ENCODE peak calls at places on chromosomes 12 and 14, in nine cellular contexts. T, E, Z, P, U, F, R, O and D are unnamed samples.

GRCh38 chr14:41609704-41610183 is 3.1 kb downstream of the LRFN5 start:
- DNase-seq in T (peak), E (no peak), Z (peak), P (peak), U (no peak), F (peak), R (no peak), O (peak), D (no peak)

GRCh38 chr12:111570090-111570961 is 28.8 kb downstream of the ATXN2 start:
- DNase-seq in T (peak), E (no peak), Z (no peak), P (peak), U (no peak), F (no peak), R (peak), O (no peak), D (no peak)

GRCh38 chr12:50390284-50390683 is 6.1 kb downstream of the FAM186A start:
- DNase-seq in T (peak), E (no peak), Z (no peak), P (peak), U (no peak), F (peak), R (peak), O (no peak), D (no peak)

GRCh38 chr12:57135939-57136338 is 7.7 kb downstream of the LRP1 start:
- DNase-seq in T (no peak), E (no peak), Z (no peak), P (peak), U (no peak), F (no peak), R (no peak), O (no peak), D (no peak)

GRCh38 chr12:130713581-130713991 is 2.5 kb downstream of the RIMBP2 start:
- DNase-seq in T (no peak), E (no peak), Z (no peak), P (no peak), U (no peak), F (peak), R (no peak), O (no peak), D (no peak)

GRCh38 chr12:232731-233614 is 19.0 kb upstream of the SLC6A12 start:
- DNase-seq in T (no peak), E (no peak), Z (no peak), P (no peak), U (no peak), F (peak), R (no peak), O (peak), D (no peak)

GRCh38 chr12:62764251-62764650 is 170.7 kb downstream of the PPM1H start:
- DNase-seq in T (no peak), E (no peak), Z (no peak), P (no peak), U (no peak), F (no peak), R (no peak), O (no peak), D (no peak)

GRCh38 chr14:69485701-69486100 is 1.2 kb downstream of the PLEKHD1 start:
- DNase-seq in T (no peak), E (no peak), Z (no peak), P (no peak), U (no peak), F (no peak), R (no peak), O (peak), D (no peak)

GRCh38 chr12:89701606-89702206 is 6.9 kb downstream of the ATP2B1 start:
- DNase-seq in T (no peak), E (no peak), Z (no peak), P (no peak), U (no peak), F (no peak), R (no peak), O (no peak), D (peak)

GRCh38 chr12:42953021-42953420 is 363.5 kb upstream of the PRICKLE1 start:
- DNase-seq in T (no peak), E (no peak), Z (no peak), P (no peak), U (no peak), F (no peak), R (no peak), O (no peak), D (no peak)

GRCh38 chr12:106711316-106711715 is 63.2 kb upstream of the RIC8B start:
- DNase-seq in T (no peak), E (no peak), Z (no peak), P (no peak), U (no peak), F (no peak), R (no peak), O (no peak), D (no peak)

GRCh38 chr14:99351166-99352007 is 79.4 kb upstream of the BCL11B start:
- DNase-seq in T (no peak), E (no peak), Z (no peak), P (no peak), U (no peak), F (no peak), R (no peak), O (peak), D (no peak)

GRCh38 chr14:58133739-58134138 is 18.3 kb downstream of the ARMH4 start:
- DNase-seq in T (peak), E (no peak), Z (no peak), P (peak), U (no peak), F (no peak), R (peak), O (no peak), D (no peak)

GRCh38 chr12:6866163-6866919 is 990 bp upstream of the TPI1 start:
- DNase-seq in T (no peak), E (no peak), Z (no peak), P (no peak), U (no peak), F (no peak), R (no peak), O (no peak), D (no peak)

GRCh38 chr14:37819155-37820015 is 224.0 kb downstream of the TTC6 start:
- DNase-seq in T (peak), E (no peak), Z (no peak), P (peak), U (no peak), F (no peak), R (peak), O (no peak), D (no peak)

GRCh38 chr14:68235011-68235410 is 415.4 kb downstream of the RAD51B start:
- DNase-seq in T (peak), E (no peak), Z (no peak), P (peak), U (no peak), F (no peak), R (peak), O (no peak), D (no peak)

GRCh38 chr14:69703047-69704046 is 63.6 kb upstream of the SRSF5 start:
- DNase-seq in T (no peak), E (no peak), Z (no peak), P (no peak), U (no peak), F (peak), R (no peak), O (no peak), D (no peak)

GRCh38 chr12:51893786-51894185 is 5.9 kb downstream of the ANKRD33 start:
- DNase-seq in T (no peak), E (no peak), Z (no peak), P (no peak), U (no peak), F (no peak), R (no peak), O (no peak), D (no peak)

GRCh38 chr12:20426191-20426590 is 57.9 kb downstream of the PDE3A start:
- DNase-seq in T (no peak), E (no peak), Z (no peak), P (no peak), U (no peak), F (peak), R (no peak), O (no peak), D (no peak)

GRCh38 chr14:97976861-97977260 is 1179.7 kb downstream of the VRK1 start:
- DNase-seq in T (no peak), E (peak), Z (peak), P (no peak), U (peak), F (no peak), R (no peak), O (no peak), D (no peak)

GRCh38 chr14:64875350-64875749 is 4.4 kb downstream of the SPTB start:
- DNase-seq in T (no peak), E (no peak), Z (no peak), P (no peak), U (no peak), F (no peak), R (no peak), O (no peak), D (no peak)

GRCh38 chr12:2691001-2691339 is 103.8 kb upstream of the FKBP4 start:
- DNase-seq in T (peak), E (peak), Z (peak), P (peak), U (peak), F (no peak), R (no peak), O (no peak), D (peak)

GRCh38 chr14:93120952-93121834 is 5.5 kb upstream of the ITPK1 start:
- DNase-seq in T (no peak), E (no peak), Z (no peak), P (no peak), U (no peak), F (no peak), R (no peak), O (no peak), D (no peak)

GRCh38 chr12:153080-153746 is 60.7 kb downstream of the SLC6A12 start:
- DNase-seq in T (peak), E (no peak), Z (peak), P (peak), U (peak), F (peak), R (peak), O (peak), D (peak)

GRCh38 chr12:9796916-9797315 is 30.4 kb upstream of the KLRF1 start:
- DNase-seq in T (peak), E (no peak), Z (no peak), P (no peak), U (no peak), F (no peak), R (no peak), O (no peak), D (no peak)

GRCh38 chr12:1644523-1645438 is 15.8 kb downstream of the WNT5B start:
- DNase-seq in T (peak), E (no peak), Z (peak), P (peak), U (no peak), F (peak), R (peak), O (peak), D (no peak)

GRCh38 chr12:55955800-55956508 is 9.9 kb downstream of the PMEL start:
- DNase-seq in T (peak), E (peak), Z (no peak), P (peak), U (peak), F (no peak), R (peak), O (no peak), D (peak)

GRCh38 chr14:94139006-94139405 is 9.6 kb upstream of the IFI27L2 start:
- DNase-seq in T (no peak), E (no peak), Z (no peak), P (no peak), U (no peak), F (no peak), R (no peak), O (no peak), D (no peak)

GRCh38 chr12:81809829-81810595 is 50.9 kb upstream of the PPFIA2 start:
- DNase-seq in T (no peak), E (no peak), Z (no peak), P (no peak), U (no peak), F (no peak), R (no peak), O (no peak), D (peak)

GRCh38 chr14:55053018-55053417 is 1.6 kb downstream of the MAPK1IP1L start:
- DNase-seq in T (no peak), E (no peak), Z (no peak), P (no peak), U (no peak), F (no peak), R (no peak), O (no peak), D (no peak)
- H3K4me3 ChIP-seq in T (peak), E (peak), Z (peak), P (peak), U (peak), F (no peak), R (peak), O (peak), D (peak)

GRCh38 chr12:65918057-65918456 is 93.8 kb downstream of the HMGA2 start:
- DNase-seq in T (no peak), E (no peak), Z (no peak), P (no peak), U (no peak), F (no peak), R (no peak), O (no peak), D (peak)
- H3K4me3 ChIP-seq in T (no peak), E (no peak), Z (no peak), P (no peak), U (no peak), F (no peak), R (no peak), O (no peak), D (peak)

GRCh38 chr12:76946451-76946850 is 67.6 kb upstream of the CSRP2 start:
- DNase-seq in T (peak), E (no peak), Z (no peak), P (no peak), U (no peak), F (no peak), R (peak), O (no peak), D (no peak)

GRCh38 chr12:76947270-76947669 is 68.5 kb upstream of the CSRP2 start:
- DNase-seq in T (no peak), E (no peak), Z (no peak), P (no peak), U (no peak), F (no peak), R (no peak), O (no peak), D (no peak)

GRCh38 chr12:76945867-76946266 is 67.0 kb upstream of the CSRP2 start:
- DNase-seq in T (peak), E (no peak), Z (no peak), P (peak), U (no peak), F (no peak), R (peak), O (no peak), D (no peak)

GRCh38 chr12:76944892-76945291 is 66.1 kb upstream of the CSRP2 start:
- DNase-seq in T (no peak), E (no peak), Z (no peak), P (no peak), U (no peak), F (no peak), R (no peak), O (no peak), D (no peak)

GRCh38 chr12:76948895-76949294 is 70.1 kb upstream of the CSRP2 start:
- DNase-seq in T (no peak), E (no peak), Z (no peak), P (no peak), U (no peak), F (no peak), R (no peak), O (no peak), D (no peak)
- H3K4me3 ChIP-seq in T (no peak), E (no peak), Z (no peak), P (no peak), U (no peak), F (no peak), R (no peak), O (no peak), D (no peak)

DNA sequence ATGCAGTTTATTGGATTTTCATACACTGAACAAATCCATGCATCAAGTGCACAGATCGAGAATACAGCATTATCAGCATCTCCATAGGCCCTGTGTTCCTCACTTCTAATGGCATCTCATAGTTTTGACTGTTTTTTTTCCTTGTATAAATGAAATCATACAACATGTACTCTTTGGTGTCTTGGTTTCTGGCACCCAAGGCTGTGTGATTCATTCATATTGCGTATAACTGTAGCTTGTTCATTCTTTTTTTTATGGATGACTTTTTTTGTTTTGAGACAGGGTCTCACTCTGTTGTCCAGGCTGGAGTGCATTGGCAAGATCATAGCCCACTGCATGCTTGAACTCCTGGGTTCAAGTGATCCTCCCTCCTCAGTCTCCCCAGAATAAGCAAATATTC is 14.3 kb downstream of the RASSF8 start:
- DNase-seq in T (peak), E (no peak), Z (no peak), P (peak), U (no peak), F (peak), R (peak), O (no peak), D (no peak)
- H3K4me3 ChIP-seq in T (no peak), E (no peak), Z (no peak), P (no peak), U (no peak), F (no peak), R (no peak), O (no peak), D (no peak)

GRCh38 chr12:75481013-75481705 is 604 bp downstream of the GLIPR1 start:
- DNase-seq in T (no peak), E (no peak), Z (no peak), P (no peak), U (no peak), F (no peak), R (no peak), O (no peak), D (peak)
- H3K4me3 ChIP-seq in T (peak), E (peak), Z (peak), P (peak), U (peak), F (peak), R (peak), O (peak), D (peak)

GRCh38 chr14:22819191-22819988 is 4.2 kb upstream of the SLC7A7 start:
- DNase-seq in T (peak), E (no peak), Z (peak), P (peak), U (no peak), F (no peak), R (no peak), O (peak), D (peak)
- H3K4me3 ChIP-seq in T (no peak), E (no peak), Z (no peak), P (peak), U (no peak), F (no peak), R (no peak), O (peak), D (peak)

DNA sequence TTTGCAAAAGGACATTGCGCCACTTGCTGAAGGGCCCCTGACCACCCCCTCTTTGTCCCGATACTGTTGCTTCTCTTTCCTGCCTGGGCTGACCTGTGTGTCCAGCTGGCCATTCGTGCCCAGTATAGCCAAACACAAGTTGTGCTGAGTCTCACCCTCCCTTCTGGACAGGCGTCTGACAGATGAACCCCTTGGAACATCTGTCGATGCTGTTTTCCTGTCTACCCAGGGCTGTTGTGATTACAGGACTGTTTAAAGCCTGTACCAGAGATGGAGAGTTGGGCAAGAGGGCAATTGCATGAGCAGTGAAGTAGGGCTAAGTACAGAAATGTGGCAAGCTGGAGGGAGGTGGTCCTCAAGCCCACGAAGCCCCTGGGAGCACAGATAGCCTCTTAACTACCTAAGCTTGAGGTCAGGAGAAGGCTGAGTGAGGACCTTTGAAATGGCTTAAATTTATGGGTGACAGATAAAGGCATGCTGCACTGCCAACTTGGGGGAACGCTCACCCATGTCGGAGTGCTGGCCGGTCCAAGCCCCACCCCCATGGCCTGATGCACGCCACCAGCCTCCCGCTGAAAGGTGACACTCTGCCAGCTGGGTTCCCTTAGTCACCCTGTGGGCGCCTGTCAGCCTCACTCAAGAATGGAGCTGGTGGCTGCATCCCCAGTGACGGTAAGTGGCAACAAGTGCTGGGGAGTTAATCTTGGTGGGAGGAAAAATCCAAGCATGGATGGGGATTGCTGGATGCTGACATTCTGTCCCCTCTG is 14.6 kb downstream of the ACACB start:
- DNase-seq in T (no peak), E (no peak), Z (no peak), P (no peak), U (no peak), F (peak), R (no peak), O (no peak), D (no peak)
- H3K4me3 ChIP-seq in T (no peak), E (no peak), Z (no peak), P (no peak), U (no peak), F (no peak), R (no peak), O (no peak), D (no peak)

DNA sequence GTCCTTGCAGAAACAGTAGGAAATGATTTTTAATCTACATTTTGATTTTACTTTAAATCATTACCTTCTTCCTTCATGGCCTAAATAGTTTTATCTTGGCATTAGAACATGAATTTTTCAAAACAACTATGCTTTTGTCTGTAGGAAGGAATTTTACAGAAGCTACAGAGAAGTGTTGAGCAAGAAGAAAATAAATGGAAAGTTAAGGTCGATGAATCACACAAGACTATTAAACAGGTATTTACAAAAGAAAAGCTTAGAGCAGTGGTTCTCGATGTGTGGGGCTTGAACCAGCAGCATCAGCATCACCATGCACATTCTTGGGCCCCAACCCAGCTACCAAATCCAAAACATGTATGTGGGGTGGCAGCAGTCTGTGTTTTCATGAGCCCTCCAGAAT is 91.6 kb downstream of the KTN1 start:
- DNase-seq in T (peak), E (no peak), Z (no peak), P (peak), U (no peak), F (no peak), R (no peak), O (no peak), D (no peak)
- H3K4me3 ChIP-seq in T (no peak), E (no peak), Z (no peak), P (no peak), U (no peak), F (no peak), R (no peak), O (no peak), D (no peak)